ENCODE peak calls at places on chromosomes 4 and X, in ten cellular contexts. S is COR-L47; X is AG09309; A is stimulated activated CD8-positive, alpha-beta memory T cell treated with anti-CD3 and anti-CD28 coated beads, Interleukin-4, amount 100 ng/mL, for 24 hours; D is sigmoid colon; Q is Caki2; P is GM19239; O is EL; G is ovary; R is body of pancreas. W is an unnamed sample.

GRCh38 chrX:29652484-29652883 is 562.9 kb upstream of the MAGEB2 start:
- DNase-seq in S (no peak), X (no peak), A (no peak), D (no peak), Q (peak), P (no peak), O (peak), G (no peak), R (no peak), W (no peak)

GRCh38 chr4:92433272-92433758 is 129.5 kb downstream of the GRID2 start:
- DNase-seq in S (no peak), X (no peak), A (no peak), D (no peak), Q (no peak), P (no peak), O (no peak), G (no peak), R (no peak), W (no peak)

GRCh38 chr4:1752284-1753041 is 31.1 kb downstream of the TACC3 start:
- DNase-seq in S (no peak), X (no peak), A (no peak), D (no peak), Q (no peak), P (no peak), O (no peak), G (no peak), R (no peak), W (no peak)

GRCh38 chrX:38080808-38081207 is 74.5 kb downstream of the SYTL5 start:
- DNase-seq in S (no peak), X (no peak), A (no peak), D (no peak), Q (no peak), P (no peak), O (no peak), G (no peak), R (no peak), W (no peak)

GRCh38 chrX:46444011-46444410 is 101.2 kb downstream of the ZNF674 start:
- DNase-seq in S (no peak), X (peak), A (no peak), D (no peak), Q (peak), P (no peak), O (peak), G (no peak), R (no peak), W (peak)

GRCh38 chrX:134443020-134443419 is 16.9 kb upstream of the HPRT1 start:
- DNase-seq in S (no peak), X (no peak), A (no peak), D (no peak), Q (peak), P (no peak), O (no peak), G (no peak), R (no peak), W (no peak)

GRCh38 chrX:20197641-20198210 is 56.1 kb upstream of the EIF1AX start:
- DNase-seq in S (no peak), X (no peak), A (no peak), D (no peak), Q (no peak), P (no peak), O (no peak), G (no peak), R (no peak), W (no peak)

GRCh38 chrX:135330709-135331108 is 21.4 kb downstream of the ETDC start:
- DNase-seq in S (no peak), X (no peak), A (no peak), D (no peak), Q (no peak), P (no peak), O (no peak), G (no peak), R (no peak), W (no peak)

GRCh38 chr4:185640809-185641675 is 105.7 kb upstream of the PDLIM3 start:
- DNase-seq in S (peak), X (peak), A (no peak), D (no peak), Q (peak), P (no peak), O (peak), G (no peak), R (no peak), W (peak)

GRCh38 chr4:176400816-176401461 is 81.2 kb downstream of the SPCS3 start:
- DNase-seq in S (no peak), X (peak), A (no peak), D (no peak), Q (no peak), P (no peak), O (peak), G (no peak), R (no peak), W (no peak)

GRCh38 chr4:76061977-76062376 is 12.5 kb upstream of the ART3 start:
- DNase-seq in S (no peak), X (no peak), A (no peak), D (no peak), Q (no peak), P (no peak), O (no peak), G (no peak), R (no peak), W (no peak)

GRCh38 chr4:84879651-84880200 is 86.8 kb downstream of the WDFY3 start:
- DNase-seq in S (no peak), X (no peak), A (no peak), D (no peak), Q (no peak), P (no peak), O (peak), G (no peak), R (no peak), W (no peak)

W was measured in hepatic stellate cell.